ENCODE peak calls at places on chromosome 18, in four cellular contexts. M is thoracic aorta; R is activated T-helper 1 cell treated with anti-CD3 and anti-CD28 coated beads, Interleukin-12 subunit alpha, Interleukin-12 subunit beta, Interleukin-2, Interleukin-4 antibody, amounts not matched to agents 30 ng/mL and 10 ng/mL and 1 ng/mL, durations not matched to agents 14 hours and 24 hours and 36 hours; O is CD4-positive, alpha-beta T cell. D is an unnamed sample.

GRCh38 chr18:66346833-66347595 is 256.9 kb downstream of the CDH19 start:
- DNase-seq in M (no peak), R (no peak), O (no peak), D (no peak)

GRCh38 chr18:49072524-49072934 is 121.8 kb upstream of the SMAD7 start:
- DNase-seq in M (no peak), R (no peak), O (no peak), D (no peak)

GRCh38 chr18:76670564-76671288 is 151.6 kb upstream of the ZNF236 start:
- DNase-seq in M (no peak), R (no peak), O (no peak), D (no peak)

GRCh38 chr18:70693196-70693595 is 404.4 kb downstream of the SOCS6 start:
- DNase-seq in M (no peak), R (no peak), O (no peak), D (no peak)

GRCh38 chr18:48541026-48541746 is 2.4 kb downstream of the CTIF start:
- DNase-seq in M (no peak), R (no peak), O (no peak), D (no peak)

GRCh38 chr18:11752116-11752911 is 63.2 kb downstream of the GNAL start:
- DNase-seq in M (no peak), R (peak; percentile 13), O (no peak), D (no peak)

GRCh38 chr18:78448106-78448505 is 531.5 kb upstream of the SALL3 start:
- DNase-seq in M (no peak), R (no peak), O (no peak), D (no peak)

GRCh38 chr18:73677458-73677857 is 470.2 kb downstream of the FBXO15 start:
- DNase-seq in M (no peak), R (no peak), O (no peak), D (no peak)

GRCh38 chr18:78939105-78939504 is 40.5 kb upstream of the SALL3 start:
- DNase-seq in M (no peak), R (no peak), O (no peak), D (no peak)

GRCh38 chr18:28088477-28088876 is 88.5 kb downstream of the CDH2 start:
- DNase-seq in M (no peak), R (no peak), O (no peak), D (no peak)

GRCh38 chr18:42401131-42401673 is 446.2 kb downstream of the PIK3C3 start:
- DNase-seq in M (no peak), R (no peak), O (no peak), D (no peak)